ENCODE peak calls at places on chromosome 14, in nine cellular contexts. One of them, this sample, is unnamed.

GRCh38 chr14:64726585-64726890 is 22.3 kb downstream of the PLEKHG3 start:
- DNase-seq in adrenal gland: no peak
- DNase-seq in NCI-H1436: peak
- DNase-seq in lung: no peak
- DNase-seq in amniotic epithelial cell: peak
- DNase-seq in mesothelial cell of epicardium: no peak
- DNase-seq in hypothalamus: no peak
- DNase-seq in activated T-helper 9 cell treated with anti-CD3 and anti-CD28 coated beads, Interleukin-2, amount 50 U/mL, for 16 hours: peak
- DNase-seq in ELR: peak
- DNase-seq in this sample: no peak

GRCh38 chr14:102086972-102087761 is at the start of gene HSP90AA1:
- DNase-seq in mesothelial cell of epicardium: peak
- DNase-seq in NCI-H1436: peak
- DNase-seq in hypothalamus: peak
- DNase-seq in adrenal gland: peak
- DNase-seq in ELR: peak
- DNase-seq in lung: peak
- DNase-seq in amniotic epithelial cell: peak
- DNase-seq in activated T-helper 9 cell treated with anti-CD3 and anti-CD28 coated beads, Interleukin-2, amount 50 U/mL, for 16 hours: peak
- DNase-seq in this sample: peak

GRCh38 chr14:27411021-27411420 is 813.2 kb upstream of the NOVA1 start:
- DNase-seq in ELR: no peak
- DNase-seq in activated T-helper 9 cell treated with anti-CD3 and anti-CD28 coated beads, Interleukin-2, amount 50 U/mL, for 16 hours: no peak
- DNase-seq in adrenal gland: no peak
- DNase-seq in amniotic epithelial cell: no peak
- DNase-seq in mesothelial cell of epicardium: no peak
- DNase-seq in hypothalamus: no peak
- DNase-seq in lung: no peak
- DNase-seq in NCI-H1436: no peak
- DNase-seq in this sample: no peak

GRCh38 chr14:95980402-95980801 is 58.8 kb upstream of the C14orf132 start:
- DNase-seq in mesothelial cell of epicardium: no peak
- DNase-seq in adrenal gland: no peak
- DNase-seq in activated T-helper 9 cell treated with anti-CD3 and anti-CD28 coated beads, Interleukin-2, amount 50 U/mL, for 16 hours: no peak
- DNase-seq in NCI-H1436: no peak
- DNase-seq in ELR: no peak
- DNase-seq in amniotic epithelial cell: no peak
- DNase-seq in lung: no peak
- DNase-seq in hypothalamus: no peak
- DNase-seq in this sample: no peak

GRCh38 chr14:21894003-21894897 is 220.6 kb upstream of the OR4E1 start:
- DNase-seq in NCI-H1436: no peak
- DNase-seq in adrenal gland: no peak
- DNase-seq in hypothalamus: no peak
- DNase-seq in ELR: no peak
- DNase-seq in amniotic epithelial cell: no peak
- DNase-seq in lung: no peak
- DNase-seq in mesothelial cell of epicardium: no peak
- DNase-seq in activated T-helper 9 cell treated with anti-CD3 and anti-CD28 coated beads, Interleukin-2, amount 50 U/mL, for 16 hours: peak
- DNase-seq in this sample: no peak

GRCh38 chr14:104150201-104151027 is 12.0 kb downstream of the KIF26A start:
- DNase-seq in lung: no peak
- DNase-seq in activated T-helper 9 cell treated with anti-CD3 and anti-CD28 coated beads, Interleukin-2, amount 50 U/mL, for 16 hours: no peak
- DNase-seq in hypothalamus: no peak
- DNase-seq in ELR: no peak
- DNase-seq in amniotic epithelial cell: peak
- DNase-seq in adrenal gland: peak
- DNase-seq in mesothelial cell of epicardium: no peak
- DNase-seq in NCI-H1436: no peak
- DNase-seq in this sample: no peak

GRCh38 chr14:99850705-99851104 is 57.5 kb downstream of the EML1 start:
- DNase-seq in amniotic epithelial cell: no peak
- DNase-seq in hypothalamus: no peak
- DNase-seq in mesothelial cell of epicardium: no peak
- DNase-seq in adrenal gland: no peak
- DNase-seq in lung: no peak
- DNase-seq in activated T-helper 9 cell treated with anti-CD3 and anti-CD28 coated beads, Interleukin-2, amount 50 U/mL, for 16 hours: no peak
- DNase-seq in NCI-H1436: no peak
- DNase-seq in ELR: no peak
- DNase-seq in this sample: no peak

GRCh38 chr14:100807979-100808734 is 17.8 kb upstream of the MEG3 start:
- DNase-seq in adrenal gland: no peak
- DNase-seq in activated T-helper 9 cell treated with anti-CD3 and anti-CD28 coated beads, Interleukin-2, amount 50 U/mL, for 16 hours: no peak
- DNase-seq in lung: no peak
- DNase-seq in amniotic epithelial cell: no peak
- DNase-seq in hypothalamus: no peak
- DNase-seq in ELR: no peak
- DNase-seq in NCI-H1436: no peak
- DNase-seq in mesothelial cell of epicardium: no peak
- DNase-seq in this sample: no peak

GRCh38 chr14:63266106-63266505 is 52.6 kb downstream of the GPHB5 start:
- DNase-seq in mesothelial cell of epicardium: no peak
- DNase-seq in amniotic epithelial cell: no peak
- DNase-seq in ELR: no peak
- DNase-seq in activated T-helper 9 cell treated with anti-CD3 and anti-CD28 coated beads, Interleukin-2, amount 50 U/mL, for 16 hours: no peak
- DNase-seq in hypothalamus: no peak
- DNase-seq in lung: no peak
- DNase-seq in NCI-H1436: no peak
- DNase-seq in adrenal gland: no peak
- DNase-seq in this sample: no peak

GRCh38 chr14:58599707-58600106 is 38.1 kb upstream of the DACT1 start:
- DNase-seq in lung: no peak
- DNase-seq in hypothalamus: no peak
- DNase-seq in adrenal gland: no peak
- DNase-seq in amniotic epithelial cell: no peak
- DNase-seq in NCI-H1436: no peak
- DNase-seq in activated T-helper 9 cell treated with anti-CD3 and anti-CD28 coated beads, Interleukin-2, amount 50 U/mL, for 16 hours: no peak
- DNase-seq in ELR: no peak
- DNase-seq in mesothelial cell of epicardium: no peak
- DNase-seq in this sample: no peak

GRCh38 chr14:98290596-98290995 is 981.4 kb downstream of the BCL11B start:
- DNase-seq in activated T-helper 9 cell treated with anti-CD3 and anti-CD28 coated beads, Interleukin-2, amount 50 U/mL, for 16 hours: no peak
- DNase-seq in NCI-H1436: no peak
- DNase-seq in hypothalamus: no peak
- DNase-seq in lung: no peak
- DNase-seq in ELR: no peak
- DNase-seq in adrenal gland: no peak
- DNase-seq in amniotic epithelial cell: no peak
- DNase-seq in mesothelial cell of epicardium: no peak
- DNase-seq in this sample: no peak

GRCh38 chr14:90017371-90017770 is 44.4 kb upstream of the KCNK13 start:
- DNase-seq in adrenal gland: no peak
- DNase-seq in mesothelial cell of epicardium: no peak
- DNase-seq in lung: no peak
- DNase-seq in amniotic epithelial cell: peak
- DNase-seq in NCI-H1436: no peak
- DNase-seq in activated T-helper 9 cell treated with anti-CD3 and anti-CD28 coated beads, Interleukin-2, amount 50 U/mL, for 16 hours: no peak
- DNase-seq in ELR: no peak
- DNase-seq in hypothalamus: no peak
- DNase-seq in this sample: no peak

GRCh38 chr14:95255487-95255886 is 64.2 kb downstream of the CLMN start:
- DNase-seq in amniotic epithelial cell: peak
- DNase-seq in adrenal gland: no peak
- DNase-seq in activated T-helper 9 cell treated with anti-CD3 and anti-CD28 coated beads, Interleukin-2, amount 50 U/mL, for 16 hours: no peak
- DNase-seq in lung: peak
- DNase-seq in ELR: peak
- DNase-seq in NCI-H1436: peak
- DNase-seq in mesothelial cell of epicardium: no peak
- DNase-seq in hypothalamus: no peak
- DNase-seq in this sample: no peak

GRCh38 chr14:32013083-32013482 is 64.0 kb upstream of the ARHGAP5 start:
- DNase-seq in ELR: peak
- DNase-seq in NCI-H1436: no peak
- DNase-seq in activated T-helper 9 cell treated with anti-CD3 and anti-CD28 coated beads, Interleukin-2, amount 50 U/mL, for 16 hours: no peak
- DNase-seq in lung: no peak
- DNase-seq in adrenal gland: no peak
- DNase-seq in amniotic epithelial cell: no peak
- DNase-seq in hypothalamus: no peak
- DNase-seq in mesothelial cell of epicardium: no peak
- DNase-seq in this sample: no peak

GRCh38 chr14:58428011-58428807 is 690 bp downstream of the KIAA0586 start:
- DNase-seq in adrenal gland: peak
- DNase-seq in NCI-H1436: peak
- DNase-seq in amniotic epithelial cell: peak
- DNase-seq in lung: no peak
- DNase-seq in activated T-helper 9 cell treated with anti-CD3 and anti-CD28 coated beads, Interleukin-2, amount 50 U/mL, for 16 hours: no peak
- DNase-seq in hypothalamus: no peak
- DNase-seq in mesothelial cell of epicardium: no peak
- DNase-seq in ELR: peak
- DNase-seq in this sample: no peak

GRCh38 chr14:35789651-35790050 is 19.4 kb downstream of the RALGAPA1 start:
- DNase-seq in adrenal gland: no peak
- DNase-seq in lung: no peak
- DNase-seq in NCI-H1436: no peak
- DNase-seq in mesothelial cell of epicardium: no peak
- DNase-seq in amniotic epithelial cell: peak
- DNase-seq in activated T-helper 9 cell treated with anti-CD3 and anti-CD28 coated beads, Interleukin-2, amount 50 U/mL, for 16 hours: no peak
- DNase-seq in ELR: peak
- DNase-seq in hypothalamus: no peak
- DNase-seq in this sample: no peak

GRCh38 chr14:105838591-105839424 is 312.4 kb downstream of the TMEM121 start:
- DNase-seq in activated T-helper 9 cell treated with anti-CD3 and anti-CD28 coated beads, Interleukin-2, amount 50 U/mL, for 16 hours: no peak
- DNase-seq in amniotic epithelial cell: no peak
- DNase-seq in adrenal gland: no peak
- DNase-seq in NCI-H1436: no peak
- DNase-seq in ELR: no peak
- DNase-seq in hypothalamus: no peak
- DNase-seq in lung: no peak
- DNase-seq in mesothelial cell of epicardium: no peak
- DNase-seq in this sample: no peak

GRCh38 chr14:99230271-99231141 is 41.5 kb downstream of the BCL11B start:
- DNase-seq in NCI-H1436: no peak
- DNase-seq in mesothelial cell of epicardium: peak
- DNase-seq in activated T-helper 9 cell treated with anti-CD3 and anti-CD28 coated beads, Interleukin-2, amount 50 U/mL, for 16 hours: peak
- DNase-seq in lung: no peak
- DNase-seq in ELR: no peak
- DNase-seq in hypothalamus: no peak
- DNase-seq in adrenal gland: no peak
- DNase-seq in amniotic epithelial cell: no peak
- DNase-seq in this sample: no peak

GRCh38 chr14:93114068-93114710 is 1.5 kb downstream of the ITPK1 start:
- DNase-seq in ELR: no peak
- DNase-seq in NCI-H1436: no peak
- DNase-seq in lung: no peak
- DNase-seq in adrenal gland: no peak
- DNase-seq in mesothelial cell of epicardium: no peak
- DNase-seq in amniotic epithelial cell: no peak
- DNase-seq in hypothalamus: no peak
- DNase-seq in activated T-helper 9 cell treated with anti-CD3 and anti-CD28 coated beads, Interleukin-2, amount 50 U/mL, for 16 hours: no peak
- DNase-seq in this sample: no peak

GRCh38 chr14:100524933-100525243 is 62.3 kb downstream of the BEGAIN start:
- DNase-seq in mesothelial cell of epicardium: no peak
- DNase-seq in adrenal gland: peak
- DNase-seq in hypothalamus: no peak
- DNase-seq in ELR: no peak
- DNase-seq in activated T-helper 9 cell treated with anti-CD3 and anti-CD28 coated beads, Interleukin-2, amount 50 U/mL, for 16 hours: no peak
- DNase-seq in amniotic epithelial cell: no peak
- DNase-seq in lung: no peak
- DNase-seq in NCI-H1436: no peak
- DNase-seq in this sample: no peak

GRCh38 chr14:93906341-93907329 is 20.5 kb upstream of the FAM181A start:
- DNase-seq in activated T-helper 9 cell treated with anti-CD3 and anti-CD28 coated beads, Interleukin-2, amount 50 U/mL, for 16 hours: peak
- DNase-seq in ELR: peak
- DNase-seq in adrenal gland: peak
- DNase-seq in lung: peak
- DNase-seq in hypothalamus: no peak
- DNase-seq in NCI-H1436: peak
- DNase-seq in mesothelial cell of epicardium: no peak
- DNase-seq in amniotic epithelial cell: peak
- DNase-seq in this sample: peak

GRCh38 chr14:102234331-102235264 is 70.4 kb downstream of the MOK start:
- DNase-seq in amniotic epithelial cell: peak
- DNase-seq in NCI-H1436: no peak
- DNase-seq in ELR: no peak
- DNase-seq in adrenal gland: no peak
- DNase-seq in activated T-helper 9 cell treated with anti-CD3 and anti-CD28 coated beads, Interleukin-2, amount 50 U/mL, for 16 hours: no peak
- DNase-seq in hypothalamus: no peak
- DNase-seq in lung: no peak
- DNase-seq in mesothelial cell of epicardium: no peak
- DNase-seq in this sample: no peak

GRCh38 chr14:21074398-21075272 is 4.5 kb downstream of the ARHGEF40 start:
- DNase-seq in ELR: no peak
- DNase-seq in activated T-helper 9 cell treated with anti-CD3 and anti-CD28 coated beads, Interleukin-2, amount 50 U/mL, for 16 hours: no peak
- DNase-seq in NCI-H1436: no peak
- DNase-seq in adrenal gland: no peak
- DNase-seq in lung: no peak
- DNase-seq in hypothalamus: no peak
- DNase-seq in amniotic epithelial cell: no peak
- DNase-seq in mesothelial cell of epicardium: no peak
- DNase-seq in this sample: no peak

GRCh38 chr14:59126714-59127436 is 61.6 kb upstream of the DAAM1 start:
- DNase-seq in amniotic epithelial cell: peak
- DNase-seq in mesothelial cell of epicardium: no peak
- DNase-seq in ELR: peak
- DNase-seq in adrenal gland: peak
- DNase-seq in lung: no peak
- DNase-seq in hypothalamus: no peak
- DNase-seq in NCI-H1436: peak
- DNase-seq in activated T-helper 9 cell treated with anti-CD3 and anti-CD28 coated beads, Interleukin-2, amount 50 U/mL, for 16 hours: no peak
- DNase-seq in this sample: no peak

GRCh38 chr14:52873694-52874093 is 77.2 kb downstream of the FERMT2 start:
- DNase-seq in amniotic epithelial cell: peak
- DNase-seq in NCI-H1436: no peak
- DNase-seq in adrenal gland: no peak
- DNase-seq in activated T-helper 9 cell treated with anti-CD3 and anti-CD28 coated beads, Interleukin-2, amount 50 U/mL, for 16 hours: no peak
- DNase-seq in mesothelial cell of epicardium: no peak
- DNase-seq in hypothalamus: no peak
- DNase-seq in lung: no peak
- DNase-seq in ELR: peak
- DNase-seq in this sample: no peak

GRCh38 chr14:71497645-71498086 is 434.6 kb upstream of the RGS6 start:
- DNase-seq in NCI-H1436: peak
- DNase-seq in ELR: peak
- DNase-seq in mesothelial cell of epicardium: no peak
- DNase-seq in activated T-helper 9 cell treated with anti-CD3 and anti-CD28 coated beads, Interleukin-2, amount 50 U/mL, for 16 hours: no peak
- DNase-seq in lung: no peak
- DNase-seq in adrenal gland: no peak
- DNase-seq in amniotic epithelial cell: peak
- DNase-seq in hypothalamus: no peak
- DNase-seq in this sample: no peak

GRCh38 chr14:39097159-39097558 is 5.9 kb downstream of the SEC23A start:
- DNase-seq in NCI-H1436: no peak
- DNase-seq in activated T-helper 9 cell treated with anti-CD3 and anti-CD28 coated beads, Interleukin-2, amount 50 U/mL, for 16 hours: no peak
- DNase-seq in amniotic epithelial cell: peak
- DNase-seq in adrenal gland: no peak
- DNase-seq in hypothalamus: no peak
- DNase-seq in ELR: peak
- DNase-seq in mesothelial cell of epicardium: no peak
- DNase-seq in lung: no peak
- DNase-seq in this sample: no peak

GRCh38 chr14:29144598-29144997 is 378.0 kb downstream of the FOXG1 start:
- DNase-seq in ELR: peak
- DNase-seq in amniotic epithelial cell: peak
- DNase-seq in NCI-H1436: no peak
- DNase-seq in adrenal gland: no peak
- DNase-seq in mesothelial cell of epicardium: no peak
- DNase-seq in hypothalamus: no peak
- DNase-seq in activated T-helper 9 cell treated with anti-CD3 and anti-CD28 coated beads, Interleukin-2, amount 50 U/mL, for 16 hours: no peak
- DNase-seq in lung: no peak
- DNase-seq in this sample: no peak

GRCh38 chr14:98682031-98682430 is 590.0 kb downstream of the BCL11B start:
- DNase-seq in lung: no peak
- DNase-seq in adrenal gland: no peak
- DNase-seq in mesothelial cell of epicardium: no peak
- DNase-seq in ELR: no peak
- DNase-seq in NCI-H1436: no peak
- DNase-seq in amniotic epithelial cell: no peak
- DNase-seq in hypothalamus: no peak
- DNase-seq in activated T-helper 9 cell treated with anti-CD3 and anti-CD28 coated beads, Interleukin-2, amount 50 U/mL, for 16 hours: no peak
- DNase-seq in this sample: no peak

GRCh38 chr14:40618225-40618898 is 988.3 kb upstream of the LRFN5 start:
- DNase-seq in ELR: no peak
- DNase-seq in amniotic epithelial cell: no peak
- DNase-seq in hypothalamus: no peak
- DNase-seq in adrenal gland: no peak
- DNase-seq in mesothelial cell of epicardium: no peak
- DNase-seq in NCI-H1436: no peak
- DNase-seq in lung: no peak
- DNase-seq in activated T-helper 9 cell treated with anti-CD3 and anti-CD28 coated beads, Interleukin-2, amount 50 U/mL, for 16 hours: no peak
- DNase-seq in this sample: no peak

GRCh38 chr14:80850197-80850814 is 91.2 kb downstream of the CEP128 start:
- DNase-seq in NCI-H1436: peak
- DNase-seq in amniotic epithelial cell: peak
- DNase-seq in mesothelial cell of epicardium: no peak
- DNase-seq in hypothalamus: no peak
- DNase-seq in ELR: peak
- DNase-seq in activated T-helper 9 cell treated with anti-CD3 and anti-CD28 coated beads, Interleukin-2, amount 50 U/mL, for 16 hours: no peak
- DNase-seq in adrenal gland: no peak
- DNase-seq in lung: no peak
- DNase-seq in this sample: no peak

This sample was measured in NK-92 treated with Interleukin-12 subunit alpha and Interleukin-12 subunit beta, amount 100 ng/mL, for 24 hours.